ENCODE peak calls at places on chromosomes 3 and 15, in six cellular contexts. One of them, this sample, is unnamed.

GRCh38 chr3:29643034-29643425 is 362.2 kb downstream of the RBMS3 start:
- DNase-seq in heart left ventricle: no peak
- DNase-seq in Caco-2: no peak
- DNase-seq in AG04449: no peak
- DNase-seq in IMR-90: no peak
- DNase-seq in psoas muscle: no peak
- DNase-seq in this sample: no peak

GRCh38 chr3:33898901-33899300 is 100.5 kb downstream of the PDCD6IP start:
- DNase-seq in AG04449: no peak
- DNase-seq in psoas muscle: no peak
- DNase-seq in heart left ventricle: no peak
- DNase-seq in Caco-2: no peak
- DNase-seq in IMR-90: no peak
- DNase-seq in this sample: no peak

GRCh38 chr15:37122703-37123102 is 22.4 kb upstream of the MEIS2 start:
- DNase-seq in AG04449: no peak
- DNase-seq in heart left ventricle: no peak
- DNase-seq in psoas muscle: no peak
- DNase-seq in IMR-90: no peak
- DNase-seq in Caco-2: no peak
- DNase-seq in this sample: no peak

GRCh38 chr3:31133541-31133940 is 239.1 kb upstream of the GADL1 start:
- DNase-seq in IMR-90: no peak
- DNase-seq in Caco-2: no peak
- DNase-seq in psoas muscle: no peak
- DNase-seq in AG04449: no peak
- DNase-seq in heart left ventricle: no peak
- DNase-seq in this sample: no peak

GRCh38 chr15:61025283-61025682 is 203.8 kb downstream of the RORA start:
- DNase-seq in heart left ventricle: no peak
- DNase-seq in psoas muscle: no peak
- DNase-seq in IMR-90: peak
- DNase-seq in Caco-2: no peak
- DNase-seq in AG04449: no peak
- DNase-seq in this sample: no peak

GRCh38 chr3:26280517-26280916 is 342.1 kb upstream of the LRRC3B start:
- DNase-seq in AG04449: no peak
- DNase-seq in psoas muscle: no peak
- DNase-seq in Caco-2: no peak
- DNase-seq in heart left ventricle: no peak
- DNase-seq in IMR-90: no peak
- DNase-seq in this sample: no peak

GRCh38 chr15:99014803-99015676 is 7.4 kb upstream of the PGPEP1L start:
- DNase-seq in IMR-90: peak
- DNase-seq in psoas muscle: peak
- DNase-seq in AG04449: no peak
- DNase-seq in Caco-2: peak
- DNase-seq in heart left ventricle: peak
- DNase-seq in this sample: no peak

GRCh38 chr3:14210843-14211594 is 32.4 kb downstream of the LSM3 start:
- DNase-seq in AG04449: peak
- DNase-seq in IMR-90: peak
- DNase-seq in Caco-2: no peak
- DNase-seq in psoas muscle: no peak
- DNase-seq in heart left ventricle: no peak
- DNase-seq in this sample: no peak

GRCh38 chr3:4060064-4060463 is 243.1 kb upstream of the SETMAR start:
- DNase-seq in IMR-90: no peak
- DNase-seq in Caco-2: no peak
- DNase-seq in AG04449: no peak
- DNase-seq in psoas muscle: no peak
- DNase-seq in heart left ventricle: no peak
- DNase-seq in this sample: no peak

GRCh38 chr15:93151488-93151887 is 62.5 kb upstream of the RGMA start:
- DNase-seq in AG04449: no peak
- DNase-seq in IMR-90: no peak
- DNase-seq in psoas muscle: no peak
- DNase-seq in heart left ventricle: no peak
- DNase-seq in Caco-2: no peak
- DNase-seq in this sample: no peak

GRCh38 chr3:159865042-159865579 is 123.5 kb upstream of the IL12A start:
- DNase-seq in AG04449: no peak
- DNase-seq in Caco-2: no peak
- DNase-seq in IMR-90: peak
- DNase-seq in heart left ventricle: no peak
- DNase-seq in psoas muscle: no peak
- DNase-seq in this sample: no peak

GRCh38 chr3:17473761-17474160 is 268.7 kb downstream of the TBC1D5 start:
- DNase-seq in Caco-2: no peak
- DNase-seq in heart left ventricle: no peak
- DNase-seq in IMR-90: peak
- DNase-seq in psoas muscle: no peak
- DNase-seq in AG04449: no peak
- DNase-seq in this sample: no peak

GRCh38 chr3:16377847-16378302 is 112.9 kb downstream of the OXNAD1 start:
- DNase-seq in AG04449: no peak
- DNase-seq in Caco-2: no peak
- DNase-seq in psoas muscle: no peak
- DNase-seq in IMR-90: no peak
- DNase-seq in heart left ventricle: no peak
- DNase-seq in this sample: no peak

GRCh38 chr15:63946524-63947065 is 99.7 kb downstream of the DAPK2 start:
- DNase-seq in AG04449: no peak
- DNase-seq in heart left ventricle: no peak
- DNase-seq in psoas muscle: no peak
- DNase-seq in Caco-2: no peak
- DNase-seq in IMR-90: no peak
- DNase-seq in this sample: no peak

GRCh38 chr15:63944681-63944955 is 101.7 kb downstream of the DAPK2 start:
- DNase-seq in heart left ventricle: peak
- DNase-seq in AG04449: no peak
- DNase-seq in IMR-90: no peak
- DNase-seq in Caco-2: no peak
- DNase-seq in psoas muscle: no peak
- DNase-seq in this sample: no peak

GRCh38 chr15:63945005-63945788 is 101.1 kb downstream of the DAPK2 start:
- DNase-seq in Caco-2: peak
- DNase-seq in heart left ventricle: peak
- DNase-seq in psoas muscle: peak
- DNase-seq in AG04449: no peak
- DNase-seq in IMR-90: peak
- DNase-seq in this sample: peak

GRCh38 chr15:63947228-63947627 is 99.1 kb downstream of the DAPK2 start:
- DNase-seq in AG04449: no peak
- DNase-seq in Caco-2: no peak
- DNase-seq in heart left ventricle: no peak
- DNase-seq in IMR-90: no peak
- DNase-seq in psoas muscle: no peak
- DNase-seq in this sample: no peak

GRCh38 chr15:63945838-63946298 is 100.4 kb downstream of the DAPK2 start:
- DNase-seq in Caco-2: no peak
- DNase-seq in psoas muscle: no peak
- DNase-seq in AG04449: no peak
- DNase-seq in IMR-90: no peak
- DNase-seq in heart left ventricle: no peak
- DNase-seq in this sample: no peak
- TF ChIP-seq CTCF in Caco-2: no peak
- TF ChIP-seq CTCF in psoas muscle: no peak
- TF ChIP-seq CTCF in AG04449: no peak
- TF ChIP-seq CTCF in IMR-90: no peak
- TF ChIP-seq CTCF in heart left ventricle: no peak
- TF ChIP-seq CTCF in this sample: no peak

DNA sequence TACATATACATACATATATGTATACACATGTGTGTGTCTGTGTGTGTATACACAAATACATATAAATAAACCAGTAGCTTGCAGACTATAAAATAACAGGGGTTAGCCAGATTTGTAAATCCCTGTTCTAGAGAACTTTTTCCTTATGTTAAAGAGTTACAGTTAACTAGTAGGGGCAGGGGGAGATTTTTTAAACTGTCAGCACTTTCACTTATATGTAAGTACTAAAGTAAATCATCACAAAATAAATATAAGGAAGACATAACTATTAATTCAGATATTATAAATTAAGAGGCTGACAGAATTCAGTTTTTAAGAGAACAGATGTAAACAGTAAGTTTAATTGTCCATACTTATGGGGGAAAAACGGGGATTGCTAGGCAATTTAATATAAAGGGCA is 74.0 kb downstream of the LRRFIP2 start:
- DNase-seq in AG04449: no peak
- DNase-seq in psoas muscle: no peak
- DNase-seq in Caco-2: no peak
- DNase-seq in heart left ventricle: no peak
- DNase-seq in IMR-90: no peak
- DNase-seq in this sample: no peak
- TF ChIP-seq CTCF in AG04449: no peak
- TF ChIP-seq CTCF in psoas muscle: no peak
- TF ChIP-seq CTCF in Caco-2: no peak
- TF ChIP-seq CTCF in heart left ventricle: no peak
- TF ChIP-seq CTCF in IMR-90: no peak
- TF ChIP-seq CTCF in this sample: no peak

DNA sequence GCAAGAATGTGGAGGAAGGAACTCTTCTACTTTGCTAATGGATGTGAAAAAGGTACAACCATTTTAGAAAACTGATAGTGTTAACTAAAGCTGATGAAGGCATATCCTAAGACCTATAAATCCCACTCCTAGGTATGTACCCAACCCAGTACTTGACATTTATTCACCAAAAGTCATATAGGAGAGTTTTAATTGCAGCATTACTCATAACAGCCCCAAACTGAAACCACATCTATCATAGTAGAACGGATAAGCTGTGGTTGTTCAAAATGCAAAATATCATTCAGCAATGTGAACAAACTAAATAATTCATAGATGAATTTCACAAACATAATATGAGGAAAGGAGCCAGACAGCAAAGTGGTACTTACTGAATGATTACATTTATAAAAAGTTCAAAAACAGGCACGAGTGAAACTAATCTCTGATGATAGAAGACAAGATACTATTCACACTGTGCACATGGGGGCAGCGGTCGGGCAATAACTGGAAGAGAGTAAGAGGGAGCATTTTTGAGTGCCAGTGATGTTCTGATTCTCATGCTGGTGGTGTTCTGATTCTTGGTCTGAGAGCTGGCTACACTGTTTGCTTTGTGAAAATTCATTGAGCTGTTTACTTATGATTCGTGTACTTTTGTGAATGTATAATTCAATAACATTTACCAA is 34.3 kb downstream of the GOLIM4 start:
- DNase-seq in AG04449: no peak
- DNase-seq in IMR-90: no peak
- DNase-seq in heart left ventricle: no peak
- DNase-seq in Caco-2: no peak
- DNase-seq in psoas muscle: no peak
- DNase-seq in this sample: no peak
- TF ChIP-seq CTCF in AG04449: no peak
- TF ChIP-seq CTCF in IMR-90: peak
- TF ChIP-seq CTCF in heart left ventricle: no peak
- TF ChIP-seq CTCF in Caco-2: no peak
- TF ChIP-seq CTCF in psoas muscle: no peak
- TF ChIP-seq CTCF in this sample: no peak

DNA sequence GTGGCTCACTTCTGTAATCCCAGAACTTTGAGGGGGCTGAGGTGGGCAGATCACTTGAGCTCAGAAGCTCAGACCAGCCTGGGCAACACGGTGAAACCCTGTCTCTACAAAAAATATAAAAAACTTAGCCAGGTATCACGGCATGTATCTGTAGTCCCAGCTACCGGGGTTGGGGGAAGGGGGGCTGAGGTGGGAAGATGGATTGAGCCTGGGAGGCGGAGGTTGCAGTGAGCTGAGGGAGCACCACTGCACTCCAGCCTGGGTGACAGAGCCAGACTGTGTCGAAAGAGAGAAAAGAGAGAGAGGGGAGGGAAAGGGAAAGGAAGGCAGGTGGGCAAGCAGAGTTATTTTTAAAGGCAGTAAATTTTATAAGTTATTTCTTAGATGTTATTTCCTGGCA is 368.1 kb downstream of the ULK4 start:
- DNase-seq in Caco-2: no peak
- DNase-seq in AG04449: no peak
- DNase-seq in heart left ventricle: no peak
- DNase-seq in psoas muscle: no peak
- DNase-seq in IMR-90: no peak
- DNase-seq in this sample: no peak
- TF ChIP-seq CTCF in Caco-2: no peak
- TF ChIP-seq CTCF in AG04449: no peak
- TF ChIP-seq CTCF in heart left ventricle: no peak
- TF ChIP-seq CTCF in psoas muscle: no peak
- TF ChIP-seq CTCF in IMR-90: no peak
- TF ChIP-seq CTCF in this sample: no peak

DNA sequence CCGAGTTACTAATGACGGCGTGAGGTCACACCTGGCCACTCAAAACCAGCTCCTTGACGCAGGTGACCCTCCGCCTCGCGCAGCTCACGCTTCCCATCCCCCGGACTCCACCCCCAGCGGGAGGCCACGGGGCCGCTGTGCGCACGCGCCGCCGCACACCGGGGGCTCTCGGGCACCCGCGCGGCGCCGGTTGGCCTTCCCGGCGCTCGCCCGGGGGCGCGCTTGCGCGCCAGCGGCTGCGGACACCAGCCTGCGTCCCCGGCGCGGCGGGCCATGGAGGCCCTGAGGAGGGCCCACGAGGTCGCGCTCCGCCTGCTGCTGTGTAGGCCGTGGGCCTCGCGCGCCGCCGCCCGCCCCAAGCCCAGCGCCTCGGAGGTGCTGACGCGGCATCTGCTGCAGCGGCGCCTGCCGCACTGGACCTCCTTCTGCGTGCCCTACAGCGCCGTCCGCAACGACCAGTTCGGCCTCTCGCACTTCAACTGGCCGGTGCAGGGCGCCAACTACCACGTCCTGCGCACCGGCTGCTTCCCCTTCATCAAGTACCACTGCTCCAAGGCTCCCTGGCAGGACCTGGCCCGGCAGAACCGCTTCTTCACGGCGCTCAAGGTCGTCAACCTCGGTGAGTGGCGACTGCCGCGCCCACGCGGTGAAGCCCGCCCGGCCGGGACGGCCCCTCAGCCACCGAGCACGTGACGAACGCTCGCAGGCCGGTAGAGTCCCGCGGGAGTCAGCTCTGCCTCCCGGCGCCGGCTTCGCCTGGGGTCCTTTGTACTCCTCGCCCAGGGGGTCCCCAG is at the start of gene C15orf61:
- DNase-seq in IMR-90: peak
- DNase-seq in psoas muscle: peak
- DNase-seq in Caco-2: peak
- DNase-seq in heart left ventricle: peak
- DNase-seq in AG04449: no peak
- DNase-seq in this sample: peak
- TF ChIP-seq CTCF in IMR-90: no peak
- TF ChIP-seq CTCF in psoas muscle: no peak
- TF ChIP-seq CTCF in Caco-2: no peak
- TF ChIP-seq CTCF in heart left ventricle: no peak
- TF ChIP-seq CTCF in AG04449: no peak
- TF ChIP-seq CTCF in this sample: no peak